ENCODE peak calls at places on chromosomes 12 and 14, in four cellular contexts. R, X, C and J are unnamed samples.

GRCh38 chr12:112977139-112977538 is 1.2 kb upstream of the OAS2 start:
- DNase-seq in R (no peak), X (no peak), C (no peak), J (no peak)

GRCh38 chr14:70380834-70381233 is 21.4 kb upstream of the COX16 start:
- DNase-seq in R (no peak), X (no peak), C (no peak), J (no peak)

GRCh38 chr12:39807043-39807442 is 187.4 kb upstream of the ABCD2 start:
- DNase-seq in R (no peak), X (peak), C (peak), J (peak)

GRCh38 chr14:101577221-101577909 is 16.1 kb downstream of the DIO3 start:
- DNase-seq in R (no peak), X (no peak), C (no peak), J (no peak)

GRCh38 chr12:4148418-4149056 is 125.0 kb upstream of the CCND2 start:
- DNase-seq in R (no peak), X (no peak), C (no peak), J (no peak)

GRCh38 chr12:94507455-94507854 is 47.8 kb upstream of the CEP83 start:
- DNase-seq in R (no peak), X (no peak), C (no peak), J (no peak)

GRCh38 chr12:120353136-120353535 is 15.8 kb downstream of the MSI1 start:
- DNase-seq in R (no peak), X (no peak), C (no peak), J (no peak)

GRCh38 chr14:90758959-90759358 is 57.3 kb downstream of the TTC7B start:
- DNase-seq in R (peak), X (no peak), C (no peak), J (no peak)

GRCh38 chr14:60196291-60196690 is 31.1 kb upstream of the DHRS7 start:
- DNase-seq in R (no peak), X (no peak), C (no peak), J (no peak)

GRCh38 chr14:52513249-52513648 is 39.1 kb downstream of the TXNDC16 start:
- DNase-seq in R (no peak), X (no peak), C (no peak), J (no peak)

GRCh38 chr12:114141916-114142564 is 175.9 kb upstream of the RBM19 start:
- DNase-seq in R (no peak), X (no peak), C (no peak), J (no peak)

GRCh38 chr14:26276757-26277156 is 321.1 kb downstream of the NOVA1 start:
- DNase-seq in R (no peak), X (no peak), C (no peak), J (peak)

GRCh38 chr12:52523825-52524224 is 3.6 kb upstream of the KRT5 start:
- DNase-seq in R (peak), X (no peak), C (no peak), J (no peak)

GRCh38 chr12:104132351-104132956 is 5.6 kb downstream of the NFYB start:
- DNase-seq in R (no peak), X (peak), C (no peak), J (no peak)

GRCh38 chr12:112878488-112878887 is 28.3 kb upstream of the OAS1 start:
- DNase-seq in R (no peak), X (no peak), C (no peak), J (no peak)

DNA sequence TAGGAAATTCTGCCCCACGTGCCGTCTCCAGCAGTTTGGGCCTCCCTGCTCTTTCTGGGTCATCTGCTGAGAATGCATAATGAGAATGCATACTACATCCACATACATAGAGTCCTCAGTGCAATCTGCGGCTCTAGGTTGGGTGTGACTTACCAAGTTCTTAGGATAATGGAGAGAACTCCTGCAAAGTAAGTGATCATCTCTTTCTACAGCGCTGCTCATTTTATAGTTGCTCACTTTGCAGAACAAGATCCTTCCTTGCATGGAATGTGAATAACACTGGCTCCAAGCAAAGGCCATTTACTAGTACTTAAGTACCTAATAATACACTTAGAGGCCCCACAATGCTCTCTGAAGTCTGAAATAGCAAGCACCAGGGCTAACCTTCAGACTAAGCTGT is 12.2 kb downstream of the AQP6 start:
- DNase-seq in R (no peak), X (no peak), C (no peak), J (no peak)
- TF ChIP-seq RNF2 in R (no peak), X (no peak), C (no peak), J (no peak)

DNA sequence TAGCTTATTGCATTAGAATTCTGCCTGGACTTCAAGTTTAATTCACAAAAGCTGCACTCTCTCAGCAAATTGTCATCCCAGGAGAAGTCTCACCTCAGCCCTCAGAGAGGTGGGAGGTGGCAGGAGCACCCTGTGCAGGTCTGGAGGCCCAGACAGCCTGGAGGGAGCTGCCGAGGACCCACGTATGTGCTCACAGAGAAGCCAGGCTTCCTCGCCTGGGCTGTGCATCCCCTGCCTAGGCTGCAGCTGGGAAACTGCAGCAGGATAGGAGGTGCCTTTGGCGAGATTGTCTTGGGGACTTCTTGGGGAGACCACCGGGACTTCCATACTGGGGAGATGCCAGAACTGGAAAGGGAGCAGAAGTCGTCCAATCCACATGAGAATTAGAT is 8.8 kb downstream of the CPNE6 start:
- DNase-seq in R (no peak), X (no peak), C (no peak), J (no peak)
- H3K4me3 ChIP-seq in R (peak), X (no peak), C (no peak), J (no peak)

DNA sequence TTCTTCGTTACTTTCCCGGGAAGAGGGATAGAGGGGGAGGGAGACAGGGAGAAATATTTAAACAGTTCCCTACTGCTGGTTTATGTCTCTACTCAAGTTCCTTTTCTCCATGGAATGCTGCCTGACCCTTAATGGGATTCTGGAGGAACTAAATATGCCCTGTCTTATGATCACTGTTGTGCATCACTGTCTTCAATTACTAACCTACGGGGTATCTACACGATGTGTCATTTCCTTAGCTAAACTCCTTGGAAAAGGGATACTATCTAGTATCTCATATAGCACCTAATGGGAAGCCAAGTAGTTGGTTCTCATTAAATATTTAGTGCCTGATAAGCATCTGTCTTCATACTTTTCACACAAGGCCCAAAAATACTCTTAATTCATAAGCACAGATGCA is 37.5 kb upstream of the FBLN5 start:
- DNase-seq in R (no peak), X (no peak), C (no peak), J (no peak)
- TF ChIP-seq RNF2 in R (no peak), X (no peak), C (no peak), J (no peak)

GRCh38 chr12:62263956-62264355 is 3.8 kb downstream of the USP15 start:
- DNase-seq in R (no peak), X (no peak), C (no peak), J (no peak)

GRCh38 chr12:62268956-62269355 is 8.8 kb downstream of the USP15 start:
- DNase-seq in R (no peak), X (no peak), C (no peak), J (peak)

GRCh38 chr12:62267490-62267889 is 7.3 kb downstream of the USP15 start:
- DNase-seq in R (no peak), X (no peak), C (no peak), J (no peak)

GRCh38 chr12:62267026-62267425 is 6.8 kb downstream of the USP15 start:
- DNase-seq in R (no peak), X (no peak), C (no peak), J (no peak)

DNA sequence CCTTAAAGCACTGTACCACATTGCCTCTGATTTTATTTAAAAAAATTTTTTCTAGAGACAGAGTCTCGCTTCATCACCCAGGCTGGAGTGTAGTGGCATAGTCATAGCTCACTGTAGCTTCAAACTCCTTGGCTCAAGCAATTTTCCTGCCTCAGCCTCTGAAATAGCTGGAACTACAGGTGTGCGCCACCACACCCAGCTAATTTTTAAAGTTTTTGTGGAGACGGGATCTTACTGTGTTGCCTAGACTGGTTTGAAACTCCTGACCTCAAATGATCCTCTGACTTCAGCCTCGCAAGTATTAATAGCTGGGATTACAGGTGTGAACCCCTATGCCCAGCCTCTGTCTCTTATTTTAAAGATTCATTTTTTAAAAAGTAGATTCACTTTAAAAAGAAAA is 5.3 kb downstream of the USP15 start:
- DNase-seq in R (no peak), X (no peak), C (no peak), J (no peak)
- H3K4me3 ChIP-seq in R (no peak), X (no peak), C (no peak), J (no peak)

GRCh38 chr14:61754627-61755381 is 7.4 kb upstream of the SNAPC1 start:
- DNase-seq in R (no peak), X (no peak), C (no peak), J (no peak)

GRCh38 chr14:61752626-61753025 is 9.6 kb upstream of the SNAPC1 start:
- DNase-seq in R (no peak), X (no peak), C (no peak), J (no peak)

GRCh38 chr14:61756135-61756534 is 6.1 kb upstream of the SNAPC1 start:
- DNase-seq in R (no peak), X (no peak), C (no peak), J (no peak)

GRCh38 chr14:61751475-61751989 is 10.7 kb upstream of the SNAPC1 start:
- DNase-seq in R (no peak), X (no peak), C (no peak), J (no peak)

GRCh38 chr14:61753631-61754030 is 8.6 kb upstream of the SNAPC1 start:
- DNase-seq in R (no peak), X (peak), C (peak), J (no peak)
- TF ChIP-seq RNF2 in R (no peak), X (no peak), C (no peak), J (no peak)

GRCh38 chr12:92938018-92938417 is 8.9 kb upstream of the EEA1 start:
- DNase-seq in R (no peak), X (no peak), C (no peak), J (no peak)

GRCh38 chr12:92933606-92934005 is 4.5 kb upstream of the EEA1 start:
- DNase-seq in R (no peak), X (no peak), C (no peak), J (no peak)

GRCh38 chr12:92942905-92943304 is 13.8 kb upstream of the EEA1 start:
- DNase-seq in R (no peak), X (no peak), C (no peak), J (no peak)

GRCh38 chr12:92943482-92944250 is 14.6 kb upstream of the EEA1 start:
- DNase-seq in R (no peak), X (peak), C (peak), J (no peak)

DNA sequence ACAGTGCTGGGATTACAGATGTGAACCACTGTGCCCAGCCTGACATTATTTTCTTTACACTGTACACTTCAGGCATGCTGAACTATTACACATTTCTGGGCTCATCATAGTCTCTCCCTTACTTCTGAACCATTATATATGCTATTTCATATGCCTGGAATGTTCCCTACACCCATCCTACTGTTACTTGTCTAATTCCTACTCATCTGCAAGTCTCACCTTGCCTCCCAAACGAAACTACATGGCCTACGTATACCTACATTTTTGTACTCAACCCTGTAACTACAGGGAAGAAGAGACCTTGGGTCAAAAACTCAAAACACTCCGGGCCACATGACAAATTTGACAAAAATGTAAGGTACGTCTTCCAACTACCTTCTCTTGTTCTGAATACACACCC is 9.5 kb upstream of the EEA1 start:
- DNase-seq in R (no peak), X (no peak), C (no peak), J (no peak)
- H3K4me3 ChIP-seq in R (no peak), X (no peak), C (no peak), J (no peak)

DNA sequence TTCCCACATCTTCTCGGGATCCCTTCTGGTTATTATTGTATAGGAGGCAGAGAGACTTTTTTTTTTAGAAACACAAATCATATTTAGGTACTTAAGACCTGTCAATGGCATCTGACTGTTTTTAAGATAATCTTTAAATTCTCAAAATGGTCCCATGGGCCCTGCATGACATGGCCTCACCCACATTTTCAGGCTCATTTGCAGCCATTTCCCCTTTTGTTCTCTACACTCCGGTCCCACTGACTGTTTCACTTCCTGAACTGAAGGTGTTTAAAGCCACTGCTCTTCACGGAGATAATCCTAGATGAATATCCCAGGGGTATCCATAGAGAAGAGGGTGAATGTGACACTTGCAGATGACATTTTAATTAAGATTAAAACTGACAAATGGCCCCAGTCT is 12.3 kb upstream of the C12orf71 start:
- DNase-seq in R (no peak), X (no peak), C (no peak), J (no peak)
- TF ChIP-seq RNF2 in R (no peak), X (no peak), C (no peak), J (no peak)